ENCODE peak calls at places on chromosomes 2 and 18, in eight cellular contexts. T is CD8-positive, alpha-beta memory T cell; L is sciatic nerve; U is AG04450; M is tibial artery; N is HTR-8/SVneo; C is GOT3; G is MCF 10A. P is an unnamed sample.

GRCh38 chr18:59265246-59266018 is 7.8 kb downstream of the RAX start:
- DNase-seq in T (no peak), C (no peak), L (no peak), M (no peak), U (no peak), N (no peak), G (no peak), P (no peak)

GRCh38 chr2:200618590-200619021 is 32.8 kb downstream of the AOX1 start:
- DNase-seq in N (no peak), C (no peak), G (peak), T (no peak), U (no peak), L (no peak), M (no peak), P (no peak)

GRCh38 chr2:95026471-95027368 is 1.2 kb downstream of the MAL start:
- DNase-seq in T (no peak), L (no peak), C (no peak), U (no peak), G (no peak), M (no peak), N (no peak), P (no peak)

GRCh38 chr2:67446504-67446911 is 49.4 kb downstream of the ETAA1 start:
- DNase-seq in N (no peak), L (no peak), U (no peak), C (no peak), G (peak), M (no peak), T (no peak), P (no peak)

GRCh38 chr18:10928971-10929373 is 220.4 kb downstream of the PIEZO2 start:
- DNase-seq in C (no peak), U (peak), G (peak), L (no peak), M (no peak), N (peak), T (no peak), P (no peak)

GRCh38 chr2:119545754-119546445 is 1.7 kb downstream of the CFAP221 start:
- DNase-seq in T (no peak), L (no peak), U (no peak), C (no peak), N (no peak), G (no peak), M (no peak), P (no peak)

GRCh38 chr2:128291844-128292598 is 26.6 kb downstream of the HS6ST1 start:
- DNase-seq in N (no peak), G (no peak), C (no peak), L (no peak), M (no peak), T (no peak), U (no peak), P (no peak)

GRCh38 chr2:58665156-58665553 is 424.0 kb upstream of the FANCL start:
- DNase-seq in C (no peak), M (no peak), N (no peak), U (no peak), G (no peak), L (no peak), T (no peak), P (no peak)

GRCh38 chr2:169143998-169144397 is 74.6 kb downstream of the DHRS9 start:
- DNase-seq in G (no peak), L (no peak), T (no peak), U (no peak), N (no peak), M (no peak), C (no peak), P (no peak)

GRCh38 chr2:24984912-24985311 is 13.2 kb upstream of the DNAJC27 start:
- DNase-seq in N (no peak), U (no peak), L (peak), G (no peak), C (no peak), T (no peak), M (peak), P (no peak)

GRCh38 chr2:181332044-181332443 is 125.1 kb upstream of the ITGA4 start:
- DNase-seq in U (no peak), G (no peak), C (no peak), M (no peak), N (no peak), T (no peak), L (no peak), P (no peak)

GRCh38 chr18:58539659-58540380 is 89.1 kb downstream of the ALPK2 start:
- DNase-seq in G (no peak), T (no peak), N (no peak), C (no peak), M (no peak), U (no peak), L (no peak), P (no peak)

GRCh38 chr18:36496022-36496421 is 198.5 kb downstream of the FHOD3 start:
- DNase-seq in U (no peak), T (no peak), N (no peak), M (no peak), C (no peak), L (no peak), G (no peak), P (no peak)

GRCh38 chr2:189236066-189236465 is 56.5 kb upstream of the COL5A2 start:
- DNase-seq in U (no peak), N (no peak), L (no peak), C (no peak), M (no peak), T (no peak), G (peak), P (no peak)

GRCh38 chr2:117956036-117956791 is 57.7 kb downstream of the CCDC93 start:
- DNase-seq in N (no peak), U (no peak), L (no peak), C (no peak), M (no peak), T (no peak), G (no peak), P (no peak)

GRCh38 chr18:77096936-77097886 is 35.4 kb downstream of the MBP start:
- DNase-seq in U (no peak), L (peak), T (no peak), N (no peak), M (no peak), G (no peak), C (no peak), P (no peak)

GRCh38 chr2:163735692-163736432 is at the start of gene FIGN:
- DNase-seq in N (peak), L (peak), T (no peak), C (peak), U (peak), G (peak), M (peak), P (peak)

GRCh38 chr2:173991857-173992588 is 26.9 kb upstream of the SP3 start:
- DNase-seq in N (no peak), C (peak), L (no peak), M (peak), G (peak), U (no peak), T (no peak), P (no peak)

GRCh38 chr18:58788971-58789797 is 75.5 kb upstream of the ZNF532 start:
- DNase-seq in U (no peak), M (no peak), G (no peak), C (no peak), L (peak), T (no peak), N (no peak), P (peak)

GRCh38 chr2:37627715-37628114 is 43.7 kb downstream of the CDC42EP3 start:
- DNase-seq in G (peak), L (no peak), C (no peak), N (no peak), M (no peak), T (no peak), U (no peak), P (no peak)